ENCODE peak calls at places on chromosome 4, in five cellular contexts. U is endothelial cell, A is neural progenitor cell, M is vagina, I is cardiac muscle cell. E is an unnamed sample.

GRCh38 chr4:25536577-25537325 is 118.9 kb upstream of the SLC34A2 start:
- DNase-seq in I (no peak), U (no peak), M (no peak), A (no peak), E (no peak)

GRCh38 chr4:2339458-2340271 is 77.8 kb upstream of the MXD4 start:
- DNase-seq in I (no peak), M (peak), A (no peak), U (peak), E (no peak)

GRCh38 chr4:184548651-184549341 is 74.4 kb upstream of the IRF2 start:
- DNase-seq in M (no peak), I (no peak), A (peak), U (peak), E (no peak)

GRCh38 chr4:146124023-146124680 is 51.4 kb upstream of the LSM6 start:
- DNase-seq in M (no peak), I (no peak), A (peak), U (no peak), E (no peak)

GRCh38 chr4:140136509-140136908 is 17.5 kb downstream of the MAML3 start:
- DNase-seq in U (no peak), M (no peak), I (no peak), A (no peak), E (no peak)

GRCh38 chr4:167143018-167143417 is 91.3 kb downstream of the SPOCK3 start:
- DNase-seq in A (no peak), U (no peak), I (no peak), M (no peak), E (no peak)

GRCh38 chr4:138329506-138330070 is 87.4 kb upstream of the SLC7A11 start:
- DNase-seq in I (no peak), A (no peak), M (no peak), U (no peak), E (no peak)

GRCh38 chr4:152385551-152385950 is 150.3 kb downstream of the FBXW7 start:
- DNase-seq in U (no peak), I (no peak), M (no peak), A (peak), E (no peak)

GRCh38 chr4:161287678-161288352 is 876.0 kb downstream of the FSTL5 start:
- DNase-seq in I (no peak), A (no peak), U (no peak), M (no peak), E (peak)

GRCh38 chr4:167232805-167233522 is 1.3 kb downstream of the SPOCK3 start:
- DNase-seq in U (no peak), I (peak), M (no peak), A (peak), E (no peak)

GRCh38 chr4:41022116-41022515 is 192.2 kb downstream of the APBB2 start:
- DNase-seq in A (no peak), U (no peak), I (no peak), M (no peak), E (no peak)

GRCh38 chr4:13328591-13328990 is 155.5 kb downstream of the RAB28 start:
- DNase-seq in U (no peak), I (no peak), M (no peak), A (no peak), E (no peak)

GRCh38 chr4:158229768-158230167 is 19.5 kb downstream of the TMEM144 start:
- DNase-seq in A (peak), M (no peak), I (no peak), U (no peak), E (no peak)

GRCh38 chr4:2217726-2218125 is 24.2 kb downstream of the HAUS3 start:
- DNase-seq in M (no peak), A (no peak), U (no peak), I (no peak), E (no peak)

GRCh38 chr4:140095694-140096482 is 58.1 kb downstream of the MAML3 start:
- DNase-seq in M (no peak), I (peak), U (no peak), A (no peak), E (no peak)

GRCh38 chr4:175947117-175947722 is 118.4 kb upstream of the WDR17 start:
- DNase-seq in M (no peak), I (peak), A (peak), U (no peak), E (peak)

GRCh38 chr4:100848865-100849264 is 331.0 kb upstream of the EMCN start:
- DNase-seq in A (peak), M (no peak), U (no peak), I (peak), E (no peak)

GRCh38 chr4:52861171-52861873 is 795 bp upstream of the RASL11B start:
- DNase-seq in U (no peak), A (peak), M (no peak), I (peak), E (no peak)

GRCh38 chr4:52864816-52865215 is 2.7 kb downstream of the RASL11B start:
- DNase-seq in I (no peak), U (no peak), A (no peak), M (no peak), E (no peak)

GRCh38 chr4:52863324-52863723 is 1.2 kb downstream of the RASL11B start:
- DNase-seq in A (peak), U (no peak), I (peak), M (no peak), E (no peak)

GRCh38 chr4:52862605-52863236 is 604 bp downstream of the RASL11B start:
- DNase-seq in M (no peak), I (peak), U (no peak), A (no peak), E (no peak)

GRCh38 chr4:52861879-52862604 is at the start of gene RASL11B:
- DNase-seq in A (peak), M (no peak), U (peak), I (peak), E (peak)
- TF ChIP-seq CTCF in A (peak), M (no peak), U (no peak), I (no peak), E (no peak)

DNA sequence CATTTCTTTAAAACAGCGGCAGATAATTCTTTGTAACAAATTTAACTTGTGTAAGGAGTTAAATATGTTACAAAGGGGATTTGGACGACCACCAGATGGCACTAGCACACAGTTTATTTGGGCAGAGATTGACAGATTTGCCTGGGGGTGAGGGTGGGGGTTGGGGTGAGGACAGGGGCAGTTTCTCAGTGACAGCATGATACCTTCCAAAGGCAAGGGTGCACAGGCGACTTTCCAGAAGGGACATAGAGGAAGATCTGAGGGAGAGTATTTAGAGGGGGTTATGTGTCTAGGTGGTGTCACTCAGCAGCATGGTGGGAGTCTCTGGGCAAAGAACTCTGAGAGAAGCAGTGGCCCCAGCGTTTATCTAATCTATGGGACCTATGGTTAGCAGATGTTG is 9.6 kb upstream of the TMA16 start:
- DNase-seq in M (no peak), A (peak), I (peak), U (peak), E (peak)
- TF ChIP-seq CTCF in M (no peak), A (peak), I (peak), U (peak), E (peak)

GRCh38 chr4:7068883-7069282 is 1.0 kb upstream of the GRPEL1 start:
- DNase-seq in U (no peak), A (peak), I (peak), M (no peak), E (no peak)
- TF ChIP-seq CTCF in U (no peak), A (no peak), I (no peak), M (no peak), E (no peak)

DNA sequence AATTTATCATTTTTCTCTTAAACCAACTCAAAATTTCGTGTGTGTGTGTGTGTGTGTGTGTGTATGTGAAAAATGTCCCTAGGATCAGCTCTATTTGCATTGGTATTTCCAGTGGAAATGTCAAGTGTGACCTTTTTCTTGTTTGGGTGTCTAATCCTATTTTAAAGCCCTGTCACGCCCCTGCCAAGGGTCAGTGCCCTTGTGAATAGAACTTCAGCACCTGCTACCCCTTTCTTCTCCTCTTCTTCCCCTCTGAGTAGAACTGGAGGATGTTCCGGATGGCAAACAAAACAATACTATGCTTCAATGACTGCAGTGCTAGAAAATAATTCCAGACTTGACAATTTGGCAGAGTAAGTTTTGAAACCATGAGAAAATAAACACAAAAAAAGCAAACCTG is 67.3 kb downstream of the SPRY1 start:
- DNase-seq in M (no peak), I (no peak), A (peak), U (no peak), E (no peak)
- TF ChIP-seq CTCF in M (no peak), I (no peak), A (no peak), U (no peak), E (no peak)

GRCh38 chr4:57303012-57303751 is 193.0 kb upstream of the IGFBP7 start:
- DNase-seq in U (no peak), M (no peak), I (peak), A (no peak), E (no peak)
- TF ChIP-seq CTCF in U (no peak), M (no peak), I (no peak), A (peak), E (no peak)

GRCh38 chr4:181258569-181258968 is 984.6 kb upstream of the TENM3 start:
- DNase-seq in M (no peak), A (peak), U (no peak), I (no peak), E (no peak)

GRCh38 chr4:181264908-181265307 is 978.3 kb upstream of the TENM3 start:
- DNase-seq in I (peak), M (no peak), A (peak), U (peak), E (no peak)

GRCh38 chr4:181259081-181259480 is 984.1 kb upstream of the TENM3 start:
- DNase-seq in I (no peak), A (no peak), M (no peak), U (no peak), E (no peak)

GRCh38 chr4:181261279-181261678 is 981.9 kb upstream of the TENM3 start:
- DNase-seq in A (peak), I (peak), M (no peak), U (peak), E (no peak)
- TF ChIP-seq CTCF in A (peak), I (no peak), M (no peak), U (no peak), E (no peak)

DNA sequence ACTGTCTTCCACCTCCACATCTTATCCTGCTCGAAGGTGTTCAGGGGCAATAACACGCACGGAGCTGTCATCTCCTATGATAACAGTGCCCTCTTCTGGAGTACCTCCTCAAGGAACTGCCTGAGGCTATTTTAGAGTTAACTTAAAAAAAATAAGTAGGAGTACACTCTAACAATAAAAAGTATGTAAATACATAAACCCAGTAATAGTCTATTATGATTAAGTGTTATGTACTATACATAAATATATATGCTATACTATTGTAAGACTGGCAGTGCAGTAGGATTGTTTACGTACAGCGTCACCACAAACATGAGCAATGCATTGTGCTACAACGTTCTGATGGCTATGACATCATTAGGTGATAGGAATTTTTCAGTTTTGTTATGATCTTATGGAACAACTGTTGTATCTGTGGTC is 34.5 kb upstream of the TLR2 start:
- DNase-seq in I (peak), A (peak), U (no peak), M (no peak), E (no peak)
- TF ChIP-seq CTCF in I (peak), A (peak), U (no peak), M (no peak), E (no peak)

GRCh38 chr4:9704551-9705332 is 76.7 kb upstream of the DRD5 start:
- DNase-seq in U (no peak), A (no peak), I (no peak), M (no peak), E (no peak)
- TF ChIP-seq CTCF in U (no peak), A (peak), I (no peak), M (no peak), E (no peak)